ENCODE peak calls at places on chromosomes 6 and 20, in four cellular contexts. D is Peyer's patch, V is psoas muscle, Q is cardiac muscle cell. I is an unnamed sample.

GRCh38 chr6:135267085-135267484 is 86.0 kb downstream of the MYB start:
- DNase-seq in D (no peak), V (no peak), Q (no peak), I (no peak)

GRCh38 chr6:170183521-170183920 is 107.4 kb downstream of the DLL1 start:
- DNase-seq in D (no peak), V (no peak), Q (no peak), I (no peak)

GRCh38 chr6:75266716-75267291 is 17.8 kb downstream of the TMEM30A start:
- DNase-seq in D (no peak), V (no peak), Q (peak; percentile 70), I (no peak)

GRCh38 chr6:73803562-73804221 is 107.7 kb downstream of the CD109 start:
- DNase-seq in D (no peak), V (no peak), Q (peak; percentile 91), I (peak; percentile 55)

GRCh38 chr20:32333181-32333987 is 24.7 kb upstream of the ASXL1 start:
- DNase-seq in D (no peak), V (no peak), Q (peak; percentile 19), I (no peak)

GRCh38 chr20:31713312-31714049 is 9.2 kb downstream of the BCL2L1 start:
- DNase-seq in D (no peak), V (peak; percentile 88), Q (peak; percentile 93), I (peak; percentile 93)

GRCh38 chr6:33857301-33858052 is 53.7 kb upstream of the MLN start:
- DNase-seq in D (no peak), V (no peak), Q (no peak), I (no peak)

GRCh38 chr6:106194949-106195919 is 109.1 kb downstream of the PRDM1 start:
- DNase-seq in D (no peak), V (no peak), Q (peak; percentile 68), I (no peak)

GRCh38 chr20:32396656-32397160 is 38.6 kb downstream of the ASXL1 start:
- DNase-seq in D (no peak), V (no peak), Q (no peak), I (peak; percentile 72)

DNA sequence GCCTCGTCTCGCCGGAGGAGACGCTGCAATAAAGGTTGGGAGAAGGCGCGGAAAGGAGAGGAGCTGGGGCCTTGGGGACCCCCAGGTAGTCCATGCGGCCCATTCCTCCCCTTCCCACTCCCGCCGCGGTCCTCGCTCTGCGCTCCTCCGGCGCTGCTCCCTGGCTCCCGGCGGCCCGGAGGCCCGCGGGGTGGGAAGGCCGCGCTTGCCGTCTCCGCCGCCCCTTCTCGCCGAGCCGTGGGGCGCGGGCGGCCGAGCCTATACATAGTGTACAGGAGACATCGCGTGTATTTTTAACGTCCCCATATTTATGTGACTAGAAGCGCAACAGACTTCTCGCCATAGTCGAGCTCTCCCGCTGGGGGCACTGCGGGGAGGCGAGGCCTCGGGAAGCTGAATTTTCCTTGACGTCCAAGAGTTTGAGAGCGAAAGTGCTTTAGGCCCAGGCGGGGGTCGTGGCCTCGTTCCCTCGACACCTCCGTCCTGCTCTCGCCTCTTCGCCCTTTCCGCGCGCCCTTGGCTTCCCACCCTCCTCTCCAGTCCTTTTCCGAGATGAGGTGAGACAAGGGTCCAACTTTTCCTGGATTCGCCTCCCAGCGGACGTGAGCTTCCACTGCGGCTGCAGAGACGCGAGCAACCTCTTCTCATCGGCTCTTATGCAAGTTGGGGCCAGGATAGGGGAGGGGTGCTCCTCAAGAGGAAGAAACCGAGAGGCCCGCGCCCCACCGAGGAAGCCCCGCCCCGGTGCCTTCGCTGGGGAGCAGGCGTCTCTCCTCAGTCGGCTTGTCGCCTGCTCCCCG is 29.0 kb downstream of the SLC12A5 start:
- DNase-seq in D (peak; percentile 20), V (peak; percentile 49), Q (peak; percentile 65), I (peak; percentile 48)
- H3K4me3 ChIP-seq in D (no peak overlapping the region), V (peak overlapping the region; percentile 29), Q (no peak overlapping the region), I (no peak overlapping the region)

GRCh38 chr6:17299222-17299621 is 18.1 kb downstream of the RBM24 start:
- DNase-seq in D (no peak), V (no peak), Q (no peak), I (no peak)

GRCh38 chr6:17300637-17301036 is 19.5 kb downstream of the RBM24 start:
- DNase-seq in D (no peak), V (no peak), Q (no peak), I (no peak)

GRCh38 chr6:17293395-17293794 is 12.2 kb downstream of the RBM24 start:
- DNase-seq in D (no peak), V (no peak), Q (no peak), I (no peak)

GRCh38 chr6:17298257-17298656 is 17.1 kb downstream of the RBM24 start:
- DNase-seq in D (no peak), V (no peak), Q (no peak), I (no peak)

DNA sequence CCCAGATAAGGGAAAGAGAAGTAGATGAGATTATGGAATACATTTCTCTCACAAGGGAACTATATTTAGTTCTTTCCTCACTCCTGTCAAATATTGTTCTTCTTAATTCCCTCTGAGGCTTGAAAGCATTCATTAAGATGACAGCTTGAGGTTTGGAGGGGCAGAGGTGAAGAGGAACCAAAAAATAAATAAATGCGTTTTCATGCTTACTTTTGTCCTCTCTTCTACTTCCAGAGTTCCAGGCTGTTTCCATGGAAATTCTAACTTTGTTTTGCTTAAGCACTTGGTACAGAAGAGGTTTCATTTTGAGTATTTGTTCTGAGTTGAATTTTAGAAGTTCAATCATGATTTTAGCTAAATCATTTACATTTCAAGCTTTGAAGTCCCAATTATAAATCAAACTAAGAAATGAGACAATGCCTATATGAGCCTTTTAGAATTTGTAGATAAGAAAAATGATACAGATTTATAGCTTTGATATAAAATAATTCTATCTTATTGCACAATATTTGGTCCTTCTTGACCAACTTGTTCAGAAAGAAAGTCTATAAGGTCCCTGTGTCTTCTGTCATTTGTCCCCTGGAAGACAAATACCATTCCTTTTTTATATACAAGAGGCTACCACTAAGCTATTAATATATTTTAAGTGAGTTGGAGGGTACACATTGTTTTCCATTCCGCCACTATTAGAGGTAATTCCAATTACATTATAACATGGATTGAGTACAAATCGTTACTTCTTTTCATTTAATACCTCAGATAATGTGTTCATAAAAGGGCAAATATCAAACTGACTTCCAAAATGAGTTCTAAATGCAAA is 16.3 kb downstream of the RBM24 start:
- DNase-seq in D (no peak), V (no peak), Q (peak; percentile 9), I (no peak)
- H3K27ac ChIP-seq in D (no peak overlapping the region), V (peak overlapping the region; percentile 85), Q (peak overlapping the region; percentile 66), I (no peak overlapping the region)

GRCh38 chr6:42783876-42784738 is 2.3 kb downstream of the BICRAL start:
- DNase-seq in D (peak; percentile 59), V (no peak), Q (no peak), I (peak; percentile 27)
- H3K27me3 ChIP-seq in D (no peaks in the 10 kb centered on the region), V (no peaks in the 10 kb centered on the region), Q (no peaks in the 10 kb centered on the region), I (no peaks in the 10 kb centered on the region)

DNA sequence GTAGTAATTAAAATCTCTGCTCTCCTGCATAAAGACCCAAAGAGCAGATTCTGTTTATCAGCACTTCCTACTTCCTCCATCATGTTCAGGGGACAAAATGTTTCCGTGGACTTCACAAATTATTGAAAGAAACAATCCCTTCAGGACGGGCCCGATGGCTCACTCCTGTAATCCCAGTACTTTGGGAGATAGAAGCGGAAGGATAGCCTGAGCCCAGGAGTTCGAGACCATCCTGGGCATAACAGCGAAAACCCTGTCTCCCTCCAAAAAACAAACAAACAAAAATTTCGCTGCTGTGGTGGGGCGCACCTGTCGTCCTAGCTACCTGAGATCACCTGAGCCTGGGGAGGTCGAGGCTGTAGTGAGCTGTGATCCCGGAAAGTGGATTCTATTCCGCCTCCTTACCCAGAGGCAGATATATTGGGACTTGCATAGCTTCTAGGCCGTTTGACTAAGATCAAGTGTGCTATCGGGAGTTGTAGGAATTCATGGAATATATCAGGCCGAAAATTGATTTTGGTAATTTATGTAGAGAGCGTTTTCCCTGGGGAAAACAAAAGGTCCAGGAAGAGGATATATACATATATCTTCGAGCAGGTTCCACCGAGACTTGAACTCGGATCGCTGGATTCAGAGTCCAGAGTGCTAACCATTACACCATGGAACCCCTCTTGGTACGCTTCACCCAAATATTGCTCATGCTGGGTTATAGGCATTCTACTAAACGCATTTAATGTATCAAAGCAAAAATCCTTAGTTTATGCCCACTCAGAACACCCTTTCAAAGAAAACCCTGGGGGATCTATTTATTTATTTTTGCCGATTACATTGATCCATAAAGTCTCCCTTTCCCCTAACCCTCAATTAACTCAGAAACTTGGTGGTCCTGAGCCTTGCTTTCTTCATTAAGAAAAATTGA is 74.5 kb upstream of the ZNF184 start:
- DNase-seq in D (no peak), V (no peak), Q (peak; percentile 67), I (no peak)
- H3K4me3 ChIP-seq in D (no peak overlapping the region), V (no peak overlapping the region), Q (peak overlapping the region; percentile 45), I (peak overlapping the region; percentile 4)

DNA sequence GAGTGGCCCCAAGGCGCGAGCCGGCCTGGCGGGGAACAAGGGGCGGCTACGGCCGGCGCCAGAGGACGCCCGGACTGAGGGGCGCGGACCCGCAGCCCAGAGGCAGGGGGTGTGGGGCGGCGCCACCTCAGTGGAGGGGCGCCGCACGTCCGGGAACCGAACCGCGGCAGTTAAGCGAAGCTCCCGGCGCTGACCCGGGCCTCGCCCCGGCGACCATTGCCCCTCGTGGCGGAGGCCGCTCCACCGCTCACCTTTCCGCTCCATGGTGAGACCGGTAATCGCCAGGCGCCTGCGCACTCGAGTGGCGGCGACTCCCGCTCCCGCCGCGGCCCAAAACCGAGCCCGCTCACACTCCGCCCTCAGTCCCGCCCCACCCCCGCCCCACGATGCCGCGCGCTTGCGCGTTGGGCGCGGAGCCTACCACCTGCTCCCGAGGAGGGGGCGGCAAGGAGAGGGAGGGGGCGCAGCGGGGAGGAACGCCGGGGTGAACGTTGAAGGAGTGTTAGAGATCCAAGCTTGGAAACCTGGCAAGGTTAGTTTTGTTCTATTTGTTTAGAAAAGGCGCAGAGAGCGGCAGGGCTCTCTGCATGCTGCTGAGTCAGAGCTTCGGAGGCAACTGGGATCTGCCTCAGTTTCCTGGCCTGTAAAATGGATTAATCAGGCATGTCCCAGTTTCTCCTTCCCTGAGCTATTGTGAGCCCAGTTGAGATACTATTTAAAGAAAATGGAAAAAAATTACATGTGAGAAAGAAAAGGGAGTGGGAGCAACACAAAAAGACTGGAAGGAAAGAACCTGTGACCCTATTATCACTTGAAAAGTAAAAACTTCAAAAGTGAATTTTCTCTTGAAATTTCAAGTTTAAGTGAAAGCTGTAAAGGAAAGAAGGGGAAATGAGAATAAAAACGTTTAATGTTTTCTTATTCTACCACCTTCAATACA is at the start of gene SRPK1:
- DNase-seq in D (peak; percentile 86), V (peak; percentile 89), Q (peak; percentile 86), I (peak; percentile 71)
- H3K27ac ChIP-seq in D (peak within 1 kb of the TSS; percentile 86), V (peak within 1 kb of the TSS; percentile 88), Q (peak within 1 kb of the TSS; percentile 49), I (peak within 1 kb of the TSS; percentile 41)

GRCh38 chr6:150056156-150056555 is 12.8 kb downstream of the ULBP3 start:
- DNase-seq in D (no peak), V (no peak), Q (no peak), I (no peak)
- H3K27me3 ChIP-seq in D (no peaks in the 10 kb centered on the region), V (no peaks in the 10 kb centered on the region), Q (peaks cover 54% of the 10 kb centered on the region), I (peaks cover 12% of the 10 kb centered on the region)

GRCh38 chr6:32192608-32193039 is at the start of gene GPSM3:
- DNase-seq in D (peak; percentile 86), V (peak; percentile 53), Q (peak; percentile 70), I (peak; percentile 75)
- H3K4me3 ChIP-seq in D (peak within 1 kb of the TSS; percentile 79), V (peak within 1 kb of the TSS; percentile 77), Q (no peak within 1 kb of the TSS), I (peak within 1 kb of the TSS; percentile 9)

GRCh38 chr6:81894788-81895221 is 142.3 kb upstream of the TENT5A start:
- DNase-seq in D (no peak), V (no peak), Q (peak; percentile 22), I (peak; percentile 50)
- H3K27ac ChIP-seq in D (peak overlapping the region; percentile 32), V (no peak overlapping the region), Q (no peak overlapping the region), I (peak overlapping the region; percentile 52)

I was measured in SJSA1.